ENCODE peak calls at places on chromosomes 1 and 21, in six cellular contexts. W is progenitor cell of endocrine pancreas, E is glutamatergic neuron, C is omental fat pad, L is Caco-2, B is pancreas. G is an unnamed sample.

GRCh38 chr1:225877570-225877969 is 4.6 kb downstream of the TMEM63A start:
- DNase-seq in E (peak; percentile 68), C (no peak), L (peak; percentile 64), W (no peak), B (peak; percentile 62), G (no peak)

GRCh38 chr1:22611530-22611947 is 24.9 kb upstream of the C1QA start:
- DNase-seq in C (no peak), B (peak; percentile 23), E (no peak), L (peak; percentile 72), W (peak; percentile 80), G (no peak)

GRCh38 chr1:42684139-42684538 is 1.9 kb downstream of the YBX1 start:
- DNase-seq in E (no peak), L (no peak), B (no peak), W (no peak), C (no peak), G (no peak)

GRCh38 chr1:31790641-31791091 is 25.2 kb downstream of the SPOCD1 start:
- DNase-seq in C (no peak), E (peak; percentile 13), B (no peak), W (no peak), L (peak; percentile 17), G (no peak)

GRCh38 chr1:24699628-24700027 is 45.6 kb upstream of the CLIC4 start:
- DNase-seq in W (no peak), E (no peak), L (no peak), C (no peak), B (no peak), G (no peak)

GRCh38 chr1:107499139-107499744 is 358.4 kb downstream of the NTNG1 start:
- DNase-seq in E (no peak), W (no peak), B (no peak), C (no peak), L (no peak), G (no peak)

GRCh38 chr1:1034438-1034759 is 14.5 kb downstream of the AGRN start:
- DNase-seq in C (no peak), L (no peak), W (no peak), B (no peak), E (peak; percentile 62), G (no peak)

GRCh38 chr21:34128674-34129038 is 55.3 kb downstream of the MRPS6 start:
- DNase-seq in L (no peak), E (no peak), C (no peak), B (no peak), W (no peak), G (no peak)

GRCh38 chr1:6870571-6870970 is 85.3 kb downstream of the CAMTA1 start:
- DNase-seq in W (no peak), L (no peak), C (no peak), E (no peak), B (no peak), G (no peak)

GRCh38 chr1:171245458-171246064 is 2.7 kb upstream of the FMO1 start:
- DNase-seq in B (no peak), W (no peak), L (peak; percentile 41), C (no peak), E (no peak), G (no peak)

GRCh38 chr1:96487961-96488360 is 233.6 kb upstream of the PTBP2 start:
- DNase-seq in C (no peak), B (no peak), L (no peak), E (no peak), W (no peak), G (no peak)

GRCh38 chr1:96425382-96426129 is 296.0 kb upstream of the PTBP2 start:
- DNase-seq in W (no peak), B (no peak), L (no peak), E (no peak), C (no peak), G (no peak)

GRCh38 chr21:22993144-22993543 is 1994.9 kb downstream of the NCAM2 start:
- DNase-seq in E (no peak), L (no peak), W (no peak), C (no peak), B (no peak), G (no peak)

GRCh38 chr1:38693759-38694158 is 165.8 kb downstream of the RRAGC start:
- DNase-seq in W (no peak), L (no peak), B (no peak), C (no peak), E (no peak), G (no peak)

DNA sequence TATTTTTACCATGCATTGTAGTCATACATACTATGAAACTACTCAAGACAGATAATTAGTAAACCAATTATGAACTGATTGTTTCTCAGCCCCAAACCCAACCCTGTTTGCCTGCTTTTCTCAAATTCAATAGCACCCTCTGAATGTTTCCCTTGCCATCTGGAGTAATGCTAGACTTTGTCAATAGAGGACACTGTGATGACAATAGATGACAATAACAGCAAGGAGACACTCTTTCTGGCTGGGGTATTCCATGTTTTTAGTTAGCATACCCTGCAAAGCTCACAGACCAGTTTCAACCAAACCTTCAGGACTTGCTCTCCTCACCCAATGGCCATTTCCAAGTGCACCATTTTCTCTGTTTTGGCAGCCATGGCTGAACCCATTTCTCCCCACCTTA is 108.5 kb upstream of the LRRC7 start:
- DNase-seq in C (no peak), W (no peak), L (no peak), E (no peak), B (no peak), G (no peak)
- TF ChIP-seq CTCF in C (no peak), W (no peak), L (no peak), E (no peak), B (no peak), G (no peak)

GRCh38 chr1:84145051-84145450 is 980 bp downstream of the PRKACB start:
- DNase-seq in W (no peak), C (no peak), L (no peak), E (no peak), B (no peak), G (no peak)

GRCh38 chr1:84146375-84147032 is 2.4 kb downstream of the PRKACB start:
- DNase-seq in B (no peak), C (no peak), E (no peak), W (no peak), L (no peak), G (no peak)

GRCh38 chr1:84143796-84144565 is at the start of gene PRKACB:
- DNase-seq in C (no peak), L (no peak), E (no peak), W (no peak), B (no peak), G (no peak)

DNA sequence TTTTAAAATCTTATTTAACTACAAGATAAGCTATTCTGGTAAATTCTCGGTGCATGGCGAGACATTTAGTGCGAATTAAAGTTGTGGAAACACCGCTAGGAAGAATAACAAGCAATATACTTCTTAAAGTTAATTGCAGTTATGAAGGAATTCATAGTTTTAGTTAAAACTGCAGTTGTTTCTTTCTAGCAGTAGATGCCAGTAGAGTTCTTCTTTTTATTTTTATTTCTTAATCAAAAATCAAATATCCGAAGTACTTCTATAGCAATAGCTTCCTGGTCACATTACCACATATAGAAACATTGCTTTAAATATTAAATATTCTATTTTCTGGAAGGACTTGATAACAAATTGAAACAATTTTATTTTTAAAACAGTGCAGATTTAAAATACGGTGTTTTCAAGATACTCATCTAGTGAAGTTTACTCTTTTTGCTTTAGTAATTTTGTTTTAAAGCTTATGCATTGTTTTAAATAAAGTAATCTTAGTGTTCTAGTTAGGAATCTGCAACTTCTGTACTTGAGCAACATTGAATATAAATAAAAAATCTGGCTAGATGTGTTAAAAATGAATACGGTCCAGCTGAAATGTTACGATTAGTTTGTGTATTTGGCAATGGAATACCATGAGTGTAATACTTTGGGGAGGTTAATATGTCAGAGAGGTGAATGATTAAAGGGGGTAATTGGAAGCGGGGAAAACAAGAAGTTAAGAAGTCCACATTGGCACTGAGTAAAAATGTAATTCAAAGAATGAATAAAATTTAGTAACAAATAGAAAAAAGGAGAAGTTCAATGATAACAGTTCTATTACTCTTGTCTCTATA is 2.7 kb upstream of the PRKACB start:
- DNase-seq in E (no peak), W (no peak), C (no peak), B (no peak), L (no peak), G (no peak)
- TF ChIP-seq CTCF in E (no peak), W (peak; percentile 40), C (no peak), B (peak; percentile 46), L (peak; percentile 28), G (no peak)

DNA sequence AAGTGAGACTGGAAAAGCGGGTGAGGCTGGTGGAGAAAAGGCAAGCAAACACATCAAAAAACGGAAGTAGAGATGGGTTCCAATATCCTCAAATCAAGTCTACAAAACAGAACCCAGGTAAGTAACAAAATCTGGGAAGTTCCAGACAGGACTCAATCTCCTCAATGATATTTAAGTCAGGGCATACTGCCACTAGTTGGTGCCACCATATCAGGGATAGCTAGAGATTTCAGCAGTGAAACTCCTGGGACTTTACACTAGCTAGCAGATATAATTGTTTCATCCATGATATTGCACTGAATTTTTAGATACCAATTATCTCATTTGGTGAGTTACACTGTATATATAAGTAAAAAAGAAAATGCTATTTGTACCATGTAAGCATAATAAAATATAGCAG is 52.0 kb downstream of the EYA3 start:
- DNase-seq in C (no peak), L (no peak), B (no peak), W (no peak), E (no peak), G (no peak)
- TF ChIP-seq CTCF in C (no peak), L (no peak), B (no peak), W (no peak), E (no peak), G (no peak)

GRCh38 chr1:47436979-47437517 is 796 bp upstream of the FOXD2 start:
- DNase-seq in E (peak; percentile 48), L (no peak), C (no peak), W (no peak), B (no peak), G (no peak)
- TF ChIP-seq CTCF in E (no peak), L (no peak), C (no peak), W (no peak), B (no peak), G (no peak)

GRCh38 chr1:26189751-26190275 is 589 bp upstream of the CATSPER4 start:
- DNase-seq in L (no peak), B (no peak), W (no peak), C (no peak), E (no peak), G (no peak)
- TF ChIP-seq CTCF in L (no peak), B (no peak), W (no peak), C (no peak), E (no peak), G (no peak)

GRCh38 chr1:175826705-175827104 is 83.3 kb upstream of the TNR start:
- DNase-seq in B (no peak), E (no peak), C (no peak), L (no peak), W (no peak), G (no peak)

GRCh38 chr1:175820456-175820855 is 77.1 kb upstream of the TNR start:
- DNase-seq in W (no peak), E (no peak), L (no peak), B (no peak), C (no peak), G (no peak)

GRCh38 chr1:175822575-175822974 is 79.2 kb upstream of the TNR start:
- DNase-seq in C (no peak), W (no peak), L (no peak), E (no peak), B (no peak), G (no peak)

GRCh38 chr1:175823401-175823800 is 80.0 kb upstream of the TNR start:
- DNase-seq in W (no peak), L (no peak), E (no peak), C (no peak), B (no peak), G (no peak)

DNA sequence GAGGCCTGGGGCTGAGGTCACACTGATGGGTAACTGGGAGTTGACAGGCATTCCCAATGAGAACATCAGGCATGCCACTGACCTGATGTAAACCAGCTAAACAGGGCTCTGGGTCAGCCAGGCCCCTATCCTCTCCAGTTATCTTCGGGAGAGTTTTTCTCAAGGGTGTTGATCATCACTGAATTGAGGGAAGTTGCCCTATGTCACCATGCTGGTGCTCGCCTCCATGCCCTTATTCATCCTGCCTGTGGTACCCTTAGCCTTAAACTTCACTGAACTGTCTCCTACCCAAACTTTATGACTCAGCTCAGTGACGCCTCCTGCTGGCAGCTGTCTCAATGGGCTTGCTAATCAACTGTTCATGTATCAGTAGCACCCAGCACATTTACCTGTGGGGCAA is 80.7 kb upstream of the TNR start:
- DNase-seq in B (peak; percentile 20), W (no peak), E (peak; percentile 48), L (no peak), C (no peak), G (no peak)
- TF ChIP-seq CTCF in B (no peak), W (peak; percentile 24), E (peak; percentile 22), L (no peak), C (no peak), G (no peak)

G was measured in activated B cell treated with CpG ODN at 0.5 μM for 24 hours.